ENCODE peak calls at places on chromosome 13, in ten cellular contexts. One of them, this sample, is unnamed.

GRCh38 chr13:95002968-95003813 is 290.8 kb upstream of the SOX21 start:
- DNase-seq in stimulated activated CD4-positive, alpha-beta T cell treated with anti-CD3 and anti-CD28 coated beads, Interleukin-2, amount 100 ng/mL, for 48 hours: no peak
- DNase-seq in NCI-H510A: peak
- DNase-seq in choroid plexus epithelial cell: peak
- DNase-seq in DMS153: peak
- DNase-seq in T47D: peak
- DNase-seq in AG04450: no peak
- DNase-seq in activated naive CD4-positive, alpha-beta T cell treated with Interleukin-2 at 50 U/mL for 16 hours: no peak
- DNase-seq in omental fat pad: no peak
- DNase-seq in substantia nigra: no peak
- DNase-seq in this sample: no peak

GRCh38 chr13:75968103-75968838 is 332.1 kb downstream of the LMO7 start:
- DNase-seq in omental fat pad: no peak
- DNase-seq in substantia nigra: no peak
- DNase-seq in T47D: peak
- DNase-seq in choroid plexus epithelial cell: no peak
- DNase-seq in stimulated activated CD4-positive, alpha-beta T cell treated with anti-CD3 and anti-CD28 coated beads, Interleukin-2, amount 100 ng/mL, for 48 hours: no peak
- DNase-seq in activated naive CD4-positive, alpha-beta T cell treated with Interleukin-2 at 50 U/mL for 16 hours: no peak
- DNase-seq in DMS153: no peak
- DNase-seq in NCI-H510A: no peak
- DNase-seq in AG04450: no peak
- DNase-seq in this sample: no peak

GRCh38 chr13:98175823-98176222 is 1.2 kb downstream of the RNF113B start:
- DNase-seq in substantia nigra: no peak
- DNase-seq in T47D: peak
- DNase-seq in DMS153: no peak
- DNase-seq in omental fat pad: no peak
- DNase-seq in NCI-H510A: no peak
- DNase-seq in activated naive CD4-positive, alpha-beta T cell treated with Interleukin-2 at 50 U/mL for 16 hours: no peak
- DNase-seq in choroid plexus epithelial cell: no peak
- DNase-seq in AG04450: no peak
- DNase-seq in stimulated activated CD4-positive, alpha-beta T cell treated with anti-CD3 and anti-CD28 coated beads, Interleukin-2, amount 100 ng/mL, for 48 hours: no peak
- DNase-seq in this sample: no peak

GRCh38 chr13:106418556-106418955 is 116.9 kb downstream of the EFNB2 start:
- DNase-seq in NCI-H510A: no peak
- DNase-seq in AG04450: peak
- DNase-seq in choroid plexus epithelial cell: no peak
- DNase-seq in T47D: no peak
- DNase-seq in activated naive CD4-positive, alpha-beta T cell treated with Interleukin-2 at 50 U/mL for 16 hours: no peak
- DNase-seq in stimulated activated CD4-positive, alpha-beta T cell treated with anti-CD3 and anti-CD28 coated beads, Interleukin-2, amount 100 ng/mL, for 48 hours: no peak
- DNase-seq in substantia nigra: no peak
- DNase-seq in DMS153: no peak
- DNase-seq in omental fat pad: no peak
- DNase-seq in this sample: no peak

GRCh38 chr13:50527612-50528509 is 315.6 kb downstream of the DLEU7 start:
- DNase-seq in NCI-H510A: no peak
- DNase-seq in T47D: no peak
- DNase-seq in choroid plexus epithelial cell: no peak
- DNase-seq in AG04450: no peak
- DNase-seq in stimulated activated CD4-positive, alpha-beta T cell treated with anti-CD3 and anti-CD28 coated beads, Interleukin-2, amount 100 ng/mL, for 48 hours: no peak
- DNase-seq in activated naive CD4-positive, alpha-beta T cell treated with Interleukin-2 at 50 U/mL for 16 hours: no peak
- DNase-seq in omental fat pad: no peak
- DNase-seq in substantia nigra: no peak
- DNase-seq in DMS153: no peak
- DNase-seq in this sample: no peak

GRCh38 chr13:49240017-49240416 is 7.7 kb upstream of the CDADC1 start:
- DNase-seq in NCI-H510A: no peak
- DNase-seq in DMS153: no peak
- DNase-seq in choroid plexus epithelial cell: peak
- DNase-seq in omental fat pad: no peak
- DNase-seq in substantia nigra: no peak
- DNase-seq in AG04450: no peak
- DNase-seq in stimulated activated CD4-positive, alpha-beta T cell treated with anti-CD3 and anti-CD28 coated beads, Interleukin-2, amount 100 ng/mL, for 48 hours: peak
- DNase-seq in activated naive CD4-positive, alpha-beta T cell treated with Interleukin-2 at 50 U/mL for 16 hours: peak
- DNase-seq in T47D: peak
- DNase-seq in this sample: no peak

GRCh38 chr13:25187596-25187995 is 15.5 kb upstream of the AMER2 start:
- DNase-seq in choroid plexus epithelial cell: no peak
- DNase-seq in T47D: no peak
- DNase-seq in activated naive CD4-positive, alpha-beta T cell treated with Interleukin-2 at 50 U/mL for 16 hours: no peak
- DNase-seq in substantia nigra: no peak
- DNase-seq in omental fat pad: no peak
- DNase-seq in stimulated activated CD4-positive, alpha-beta T cell treated with anti-CD3 and anti-CD28 coated beads, Interleukin-2, amount 100 ng/mL, for 48 hours: no peak
- DNase-seq in NCI-H510A: no peak
- DNase-seq in DMS153: no peak
- DNase-seq in AG04450: no peak
- DNase-seq in this sample: no peak

GRCh38 chr13:104206450-104207044 is 1140.3 kb upstream of the SLC10A2 start:
- DNase-seq in DMS153: peak
- DNase-seq in choroid plexus epithelial cell: no peak
- DNase-seq in AG04450: no peak
- DNase-seq in stimulated activated CD4-positive, alpha-beta T cell treated with anti-CD3 and anti-CD28 coated beads, Interleukin-2, amount 100 ng/mL, for 48 hours: no peak
- DNase-seq in NCI-H510A: no peak
- DNase-seq in T47D: no peak
- DNase-seq in substantia nigra: no peak
- DNase-seq in activated naive CD4-positive, alpha-beta T cell treated with Interleukin-2 at 50 U/mL for 16 hours: no peak
- DNase-seq in omental fat pad: no peak
- DNase-seq in this sample: no peak

GRCh38 chr13:40388617-40389016 is 277.8 kb downstream of the FOXO1 start:
- DNase-seq in AG04450: no peak
- DNase-seq in stimulated activated CD4-positive, alpha-beta T cell treated with anti-CD3 and anti-CD28 coated beads, Interleukin-2, amount 100 ng/mL, for 48 hours: peak
- DNase-seq in DMS153: peak
- DNase-seq in omental fat pad: no peak
- DNase-seq in choroid plexus epithelial cell: peak
- DNase-seq in substantia nigra: no peak
- DNase-seq in T47D: no peak
- DNase-seq in activated naive CD4-positive, alpha-beta T cell treated with Interleukin-2 at 50 U/mL for 16 hours: peak
- DNase-seq in NCI-H510A: no peak
- DNase-seq in this sample: no peak

GRCh38 chr13:50127017-50127725 is 111.9 kb downstream of the KCNRG start:
- DNase-seq in stimulated activated CD4-positive, alpha-beta T cell treated with anti-CD3 and anti-CD28 coated beads, Interleukin-2, amount 100 ng/mL, for 48 hours: no peak
- DNase-seq in choroid plexus epithelial cell: peak
- DNase-seq in NCI-H510A: no peak
- DNase-seq in omental fat pad: no peak
- DNase-seq in AG04450: no peak
- DNase-seq in substantia nigra: no peak
- DNase-seq in T47D: peak
- DNase-seq in DMS153: no peak
- DNase-seq in activated naive CD4-positive, alpha-beta T cell treated with Interleukin-2 at 50 U/mL for 16 hours: peak
- DNase-seq in this sample: peak

GRCh38 chr13:83634601-83635000 is 247.7 kb downstream of the SLITRK1 start:
- DNase-seq in AG04450: no peak
- DNase-seq in T47D: no peak
- DNase-seq in substantia nigra: no peak
- DNase-seq in DMS153: no peak
- DNase-seq in NCI-H510A: no peak
- DNase-seq in choroid plexus epithelial cell: no peak
- DNase-seq in omental fat pad: no peak
- DNase-seq in stimulated activated CD4-positive, alpha-beta T cell treated with anti-CD3 and anti-CD28 coated beads, Interleukin-2, amount 100 ng/mL, for 48 hours: no peak
- DNase-seq in activated naive CD4-positive, alpha-beta T cell treated with Interleukin-2 at 50 U/mL for 16 hours: no peak
- DNase-seq in this sample: no peak

GRCh38 chr13:101181076-101181685 is 235.1 kb downstream of the NALCN start:
- DNase-seq in omental fat pad: no peak
- DNase-seq in DMS153: no peak
- DNase-seq in T47D: no peak
- DNase-seq in stimulated activated CD4-positive, alpha-beta T cell treated with anti-CD3 and anti-CD28 coated beads, Interleukin-2, amount 100 ng/mL, for 48 hours: no peak
- DNase-seq in substantia nigra: no peak
- DNase-seq in choroid plexus epithelial cell: no peak
- DNase-seq in activated naive CD4-positive, alpha-beta T cell treated with Interleukin-2 at 50 U/mL for 16 hours: no peak
- DNase-seq in NCI-H510A: no peak
- DNase-seq in AG04450: no peak
- DNase-seq in this sample: no peak

GRCh38 chr13:60396783-60397692 is at the start of gene TDRD3:
- DNase-seq in activated naive CD4-positive, alpha-beta T cell treated with Interleukin-2 at 50 U/mL for 16 hours: peak
- DNase-seq in DMS153: peak
- DNase-seq in omental fat pad: peak
- DNase-seq in AG04450: peak
- DNase-seq in substantia nigra: peak
- DNase-seq in NCI-H510A: peak
- DNase-seq in stimulated activated CD4-positive, alpha-beta T cell treated with anti-CD3 and anti-CD28 coated beads, Interleukin-2, amount 100 ng/mL, for 48 hours: peak
- DNase-seq in T47D: peak
- DNase-seq in choroid plexus epithelial cell: peak
- DNase-seq in this sample: peak

GRCh38 chr13:111361873-111362648 is 41.6 kb downstream of the TEX29 start:
- DNase-seq in AG04450: no peak
- DNase-seq in DMS153: no peak
- DNase-seq in substantia nigra: no peak
- DNase-seq in stimulated activated CD4-positive, alpha-beta T cell treated with anti-CD3 and anti-CD28 coated beads, Interleukin-2, amount 100 ng/mL, for 48 hours: no peak
- DNase-seq in choroid plexus epithelial cell: no peak
- DNase-seq in activated naive CD4-positive, alpha-beta T cell treated with Interleukin-2 at 50 U/mL for 16 hours: no peak
- DNase-seq in omental fat pad: no peak
- DNase-seq in NCI-H510A: no peak
- DNase-seq in T47D: no peak
- DNase-seq in this sample: no peak

GRCh38 chr13:39483326-39483725 is 119.7 kb downstream of the LHFPL6 start:
- DNase-seq in activated naive CD4-positive, alpha-beta T cell treated with Interleukin-2 at 50 U/mL for 16 hours: no peak
- DNase-seq in DMS153: no peak
- DNase-seq in stimulated activated CD4-positive, alpha-beta T cell treated with anti-CD3 and anti-CD28 coated beads, Interleukin-2, amount 100 ng/mL, for 48 hours: no peak
- DNase-seq in omental fat pad: no peak
- DNase-seq in substantia nigra: no peak
- DNase-seq in NCI-H510A: no peak
- DNase-seq in choroid plexus epithelial cell: no peak
- DNase-seq in AG04450: no peak
- DNase-seq in T47D: no peak
- DNase-seq in this sample: no peak

GRCh38 chr13:30371649-30372265 is 50.5 kb upstream of the UBE2L5 start:
- DNase-seq in activated naive CD4-positive, alpha-beta T cell treated with Interleukin-2 at 50 U/mL for 16 hours: peak
- DNase-seq in T47D: peak
- DNase-seq in omental fat pad: no peak
- DNase-seq in NCI-H510A: no peak
- DNase-seq in AG04450: no peak
- DNase-seq in substantia nigra: no peak
- DNase-seq in DMS153: peak
- DNase-seq in stimulated activated CD4-positive, alpha-beta T cell treated with anti-CD3 and anti-CD28 coated beads, Interleukin-2, amount 100 ng/mL, for 48 hours: peak
- DNase-seq in choroid plexus epithelial cell: peak
- DNase-seq in this sample: no peak

GRCh38 chr13:21674271-21675009 is 3.6 kb downstream of the FGF9 start:
- DNase-seq in omental fat pad: no peak
- DNase-seq in T47D: no peak
- DNase-seq in substantia nigra: no peak
- DNase-seq in AG04450: no peak
- DNase-seq in choroid plexus epithelial cell: no peak
- DNase-seq in NCI-H510A: peak
- DNase-seq in activated naive CD4-positive, alpha-beta T cell treated with Interleukin-2 at 50 U/mL for 16 hours: peak
- DNase-seq in DMS153: peak
- DNase-seq in stimulated activated CD4-positive, alpha-beta T cell treated with anti-CD3 and anti-CD28 coated beads, Interleukin-2, amount 100 ng/mL, for 48 hours: no peak
- DNase-seq in this sample: peak

GRCh38 chr13:90706631-90707030 is 640.9 kb upstream of the MIR17HG start:
- DNase-seq in substantia nigra: no peak
- DNase-seq in activated naive CD4-positive, alpha-beta T cell treated with Interleukin-2 at 50 U/mL for 16 hours: no peak
- DNase-seq in choroid plexus epithelial cell: no peak
- DNase-seq in NCI-H510A: no peak
- DNase-seq in AG04450: no peak
- DNase-seq in stimulated activated CD4-positive, alpha-beta T cell treated with anti-CD3 and anti-CD28 coated beads, Interleukin-2, amount 100 ng/mL, for 48 hours: no peak
- DNase-seq in DMS153: no peak
- DNase-seq in T47D: no peak
- DNase-seq in omental fat pad: no peak
- DNase-seq in this sample: no peak

GRCh38 chr13:70162141-70162540 is 53.9 kb upstream of the KLHL1 start:
- DNase-seq in stimulated activated CD4-positive, alpha-beta T cell treated with anti-CD3 and anti-CD28 coated beads, Interleukin-2, amount 100 ng/mL, for 48 hours: no peak
- DNase-seq in AG04450: no peak
- DNase-seq in DMS153: no peak
- DNase-seq in NCI-H510A: no peak
- DNase-seq in activated naive CD4-positive, alpha-beta T cell treated with Interleukin-2 at 50 U/mL for 16 hours: no peak
- DNase-seq in substantia nigra: no peak
- DNase-seq in choroid plexus epithelial cell: peak
- DNase-seq in omental fat pad: no peak
- DNase-seq in T47D: peak
- DNase-seq in this sample: no peak

GRCh38 chr13:33129094-33129832 is 113.0 kb downstream of the KL start:
- DNase-seq in stimulated activated CD4-positive, alpha-beta T cell treated with anti-CD3 and anti-CD28 coated beads, Interleukin-2, amount 100 ng/mL, for 48 hours: no peak
- DNase-seq in AG04450: no peak
- DNase-seq in DMS153: no peak
- DNase-seq in T47D: no peak
- DNase-seq in omental fat pad: no peak
- DNase-seq in choroid plexus epithelial cell: no peak
- DNase-seq in NCI-H510A: no peak
- DNase-seq in substantia nigra: no peak
- DNase-seq in activated naive CD4-positive, alpha-beta T cell treated with Interleukin-2 at 50 U/mL for 16 hours: no peak
- DNase-seq in this sample: peak

GRCh38 chr13:103354189-103354588 is 288.0 kb upstream of the SLC10A2 start:
- DNase-seq in choroid plexus epithelial cell: no peak
- DNase-seq in activated naive CD4-positive, alpha-beta T cell treated with Interleukin-2 at 50 U/mL for 16 hours: no peak
- DNase-seq in T47D: no peak
- DNase-seq in NCI-H510A: no peak
- DNase-seq in omental fat pad: no peak
- DNase-seq in DMS153: no peak
- DNase-seq in AG04450: no peak
- DNase-seq in substantia nigra: no peak
- DNase-seq in stimulated activated CD4-positive, alpha-beta T cell treated with anti-CD3 and anti-CD28 coated beads, Interleukin-2, amount 100 ng/mL, for 48 hours: no peak
- DNase-seq in this sample: no peak

GRCh38 chr13:42855416-42855815 is 74.0 kb downstream of the FAM216B start:
- DNase-seq in omental fat pad: no peak
- DNase-seq in NCI-H510A: no peak
- DNase-seq in DMS153: no peak
- DNase-seq in AG04450: no peak
- DNase-seq in choroid plexus epithelial cell: no peak
- DNase-seq in stimulated activated CD4-positive, alpha-beta T cell treated with anti-CD3 and anti-CD28 coated beads, Interleukin-2, amount 100 ng/mL, for 48 hours: no peak
- DNase-seq in substantia nigra: no peak
- DNase-seq in activated naive CD4-positive, alpha-beta T cell treated with Interleukin-2 at 50 U/mL for 16 hours: no peak
- DNase-seq in T47D: no peak
- DNase-seq in this sample: no peak

GRCh38 chr13:91347996-91348905 is 764 bp downstream of the MIR17HG start:
- DNase-seq in NCI-H510A: no peak
- DNase-seq in stimulated activated CD4-positive, alpha-beta T cell treated with anti-CD3 and anti-CD28 coated beads, Interleukin-2, amount 100 ng/mL, for 48 hours: peak
- DNase-seq in omental fat pad: peak
- DNase-seq in choroid plexus epithelial cell: peak
- DNase-seq in DMS153: no peak
- DNase-seq in AG04450: no peak
- DNase-seq in activated naive CD4-positive, alpha-beta T cell treated with Interleukin-2 at 50 U/mL for 16 hours: peak
- DNase-seq in T47D: peak
- DNase-seq in substantia nigra: peak
- DNase-seq in this sample: peak

GRCh38 chr13:72540818-72541217 is 186.6 kb downstream of the MZT1 start:
- DNase-seq in NCI-H510A: no peak
- DNase-seq in omental fat pad: no peak
- DNase-seq in substantia nigra: no peak
- DNase-seq in AG04450: no peak
- DNase-seq in DMS153: no peak
- DNase-seq in stimulated activated CD4-positive, alpha-beta T cell treated with anti-CD3 and anti-CD28 coated beads, Interleukin-2, amount 100 ng/mL, for 48 hours: no peak
- DNase-seq in T47D: no peak
- DNase-seq in choroid plexus epithelial cell: no peak
- DNase-seq in activated naive CD4-positive, alpha-beta T cell treated with Interleukin-2 at 50 U/mL for 16 hours: no peak
- DNase-seq in this sample: no peak

GRCh38 chr13:75197803-75198202 is 284.2 kb downstream of the TBC1D4 start:
- DNase-seq in omental fat pad: no peak
- DNase-seq in activated naive CD4-positive, alpha-beta T cell treated with Interleukin-2 at 50 U/mL for 16 hours: no peak
- DNase-seq in choroid plexus epithelial cell: no peak
- DNase-seq in NCI-H510A: no peak
- DNase-seq in substantia nigra: no peak
- DNase-seq in stimulated activated CD4-positive, alpha-beta T cell treated with anti-CD3 and anti-CD28 coated beads, Interleukin-2, amount 100 ng/mL, for 48 hours: no peak
- DNase-seq in DMS153: no peak
- DNase-seq in AG04450: no peak
- DNase-seq in T47D: no peak
- DNase-seq in this sample: no peak

GRCh38 chr13:107568181-107568580 is 647.2 kb downstream of the LIG4 start:
- DNase-seq in choroid plexus epithelial cell: peak
- DNase-seq in DMS153: no peak
- DNase-seq in activated naive CD4-positive, alpha-beta T cell treated with Interleukin-2 at 50 U/mL for 16 hours: no peak
- DNase-seq in substantia nigra: no peak
- DNase-seq in omental fat pad: no peak
- DNase-seq in T47D: no peak
- DNase-seq in AG04450: no peak
- DNase-seq in stimulated activated CD4-positive, alpha-beta T cell treated with anti-CD3 and anti-CD28 coated beads, Interleukin-2, amount 100 ng/mL, for 48 hours: no peak
- DNase-seq in NCI-H510A: no peak
- DNase-seq in this sample: no peak

GRCh38 chr13:93625536-93625935 is 398.9 kb downstream of the GPC6 start:
- DNase-seq in stimulated activated CD4-positive, alpha-beta T cell treated with anti-CD3 and anti-CD28 coated beads, Interleukin-2, amount 100 ng/mL, for 48 hours: no peak
- DNase-seq in NCI-H510A: no peak
- DNase-seq in choroid plexus epithelial cell: peak
- DNase-seq in DMS153: no peak
- DNase-seq in omental fat pad: no peak
- DNase-seq in activated naive CD4-positive, alpha-beta T cell treated with Interleukin-2 at 50 U/mL for 16 hours: no peak
- DNase-seq in substantia nigra: no peak
- DNase-seq in AG04450: no peak
- DNase-seq in T47D: no peak
- DNase-seq in this sample: no peak

GRCh38 chr13:77565635-77566034 is 30.1 kb downstream of the SCEL start:
- DNase-seq in stimulated activated CD4-positive, alpha-beta T cell treated with anti-CD3 and anti-CD28 coated beads, Interleukin-2, amount 100 ng/mL, for 48 hours: no peak
- DNase-seq in substantia nigra: no peak
- DNase-seq in NCI-H510A: peak
- DNase-seq in AG04450: no peak
- DNase-seq in choroid plexus epithelial cell: peak
- DNase-seq in T47D: peak
- DNase-seq in activated naive CD4-positive, alpha-beta T cell treated with Interleukin-2 at 50 U/mL for 16 hours: no peak
- DNase-seq in omental fat pad: no peak
- DNase-seq in DMS153: peak
- DNase-seq in this sample: no peak

This sample was measured in heart right ventricle.